ENCODE peak calls at places on chromosomes 12 and 14, in four cellular contexts. One of them, this sample, is unnamed.

GRCh38 chr12:95440401-95440800 is 33.6 kb upstream of the METAP2 start:
- DNase-seq in A549: no peak
- DNase-seq in foreskin keratinocyte: no peak
- DNase-seq in AG09309: no peak
- DNase-seq in this sample: no peak

GRCh38 chr12:122860052-122860853 is 25.0 kb downstream of the HIP1R start:
- DNase-seq in A549: peak; percentile 72
- DNase-seq in foreskin keratinocyte: no peak
- DNase-seq in AG09309: no peak
- DNase-seq in this sample: peak; percentile 60

GRCh38 chr12:49446571-49446970 is 79.3 kb downstream of the SPATS2 start:
- DNase-seq in A549: no peak
- DNase-seq in foreskin keratinocyte: no peak
- DNase-seq in AG09309: no peak
- DNase-seq in this sample: no peak

GRCh38 chr12:6570264-6570887 is 2.3 kb upstream of the NOP2 start:
- DNase-seq in A549: peak; percentile 80
- DNase-seq in foreskin keratinocyte: no peak
- DNase-seq in AG09309: no peak
- DNase-seq in this sample: peak; percentile 30

GRCh38 chr14:39005044-39005736 is 97.8 kb downstream of the SEC23A start:
- DNase-seq in A549: no peak
- DNase-seq in foreskin keratinocyte: no peak
- DNase-seq in AG09309: no peak
- DNase-seq in this sample: no peak

GRCh38 chr12:105100998-105101397 is 6.5 kb upstream of the WASHC4 start:
- DNase-seq in A549: no peak
- DNase-seq in foreskin keratinocyte: no peak
- DNase-seq in AG09309: no peak
- DNase-seq in this sample: no peak

GRCh38 chr14:65492277-65492676 is 79.7 kb downstream of the FUT8 start:
- DNase-seq in A549: no peak
- DNase-seq in foreskin keratinocyte: no peak
- DNase-seq in AG09309: no peak
- DNase-seq in this sample: no peak

GRCh38 chr14:93970589-93970966 is 5.8 kb downstream of the ASB2 start:
- DNase-seq in A549: peak; percentile 31
- DNase-seq in foreskin keratinocyte: no peak
- DNase-seq in AG09309: no peak
- DNase-seq in this sample: peak; percentile 38

GRCh38 chr12:94792690-94793089 is 142.3 kb upstream of the TMCC3 start:
- DNase-seq in A549: no peak
- DNase-seq in foreskin keratinocyte: no peak
- DNase-seq in AG09309: no peak
- DNase-seq in this sample: no peak

GRCh38 chr14:24816929-24817637 is 183.1 kb upstream of the GZMB start:
- DNase-seq in A549: no peak
- DNase-seq in foreskin keratinocyte: no peak
- DNase-seq in AG09309: no peak
- DNase-seq in this sample: no peak

GRCh38 chr12:19801941-19802340 is 362.6 kb downstream of the AEBP2 start:
- DNase-seq in A549: no peak
- DNase-seq in foreskin keratinocyte: no peak
- DNase-seq in AG09309: no peak
- DNase-seq in this sample: no peak

GRCh38 chr12:11724888-11725310 is 75.4 kb downstream of the ETV6 start:
- DNase-seq in A549: no peak
- DNase-seq in foreskin keratinocyte: no peak
- DNase-seq in AG09309: no peak
- DNase-seq in this sample: no peak

GRCh38 chr12:109120557-109120956 is 4.2 kb downstream of the ACACB start:
- DNase-seq in A549: no peak
- DNase-seq in foreskin keratinocyte: no peak
- DNase-seq in AG09309: no peak
- DNase-seq in this sample: no peak

GRCh38 chr12:94498073-94498472 is 38.4 kb upstream of the CEP83 start:
- DNase-seq in A549: no peak
- DNase-seq in foreskin keratinocyte: no peak
- DNase-seq in AG09309: no peak
- DNase-seq in this sample: no peak

GRCh38 chr12:80040075-80040738 is 59.1 kb upstream of the OTOGL start:
- DNase-seq in A549: no peak
- DNase-seq in foreskin keratinocyte: no peak
- DNase-seq in AG09309: peak; percentile 23
- DNase-seq in this sample: no peak

GRCh38 chr14:106269451-106270204 is 743.2 kb downstream of the TMEM121 start:
- DNase-seq in A549: no peak
- DNase-seq in foreskin keratinocyte: no peak
- DNase-seq in AG09309: no peak
- DNase-seq in this sample: no peak

GRCh38 chr12:77746108-77746507 is 84.6 kb upstream of the NAV3 start:
- DNase-seq in A549: no peak
- DNase-seq in foreskin keratinocyte: no peak
- DNase-seq in AG09309: no peak
- DNase-seq in this sample: no peak

GRCh38 chr12:52020539-52021336 is 14.0 kb downstream of the TAMALIN start:
- DNase-seq in A549: peak; percentile 75
- DNase-seq in foreskin keratinocyte: no peak
- DNase-seq in AG09309: no peak
- DNase-seq in this sample: peak; percentile 35

GRCh38 chr12:68977909-68978610 is 45.1 kb upstream of the CPM start:
- DNase-seq in A549: no peak
- DNase-seq in foreskin keratinocyte: no peak
- DNase-seq in AG09309: no peak
- DNase-seq in this sample: no peak

GRCh38 chr14:20986811-20987210 is 3.0 kb upstream of the METTL17 start:
- DNase-seq in A549: peak; percentile 83
- DNase-seq in foreskin keratinocyte: peak; percentile 96
- DNase-seq in AG09309: peak; percentile 88
- DNase-seq in this sample: peak; percentile 92

GRCh38 chr14:88551936-88552565 is 2.8 kb downstream of the PTPN21 start:
- DNase-seq in A549: no peak
- DNase-seq in foreskin keratinocyte: peak; percentile 36
- DNase-seq in AG09309: no peak
- DNase-seq in this sample: peak; percentile 21

GRCh38 chr12:20128926-20129325 is 239.4 kb upstream of the PDE3A start:
- DNase-seq in A549: no peak
- DNase-seq in foreskin keratinocyte: no peak
- DNase-seq in AG09309: peak; percentile 63
- DNase-seq in this sample: no peak

GRCh38 chr14:51573607-51574006 is 78.1 kb upstream of the FRMD6 start:
- DNase-seq in A549: no peak
- DNase-seq in foreskin keratinocyte: no peak
- DNase-seq in AG09309: no peak
- DNase-seq in this sample: no peak

GRCh38 chr12:105948331-105948730 is 190.4 kb downstream of the NUAK1 start:
- DNase-seq in A549: no peak
- DNase-seq in foreskin keratinocyte: no peak
- DNase-seq in AG09309: peak; percentile 31
- DNase-seq in this sample: no peak

GRCh38 chr14:75981826-75982723 is at the start of gene TGFB3:
- DNase-seq in A549: peak; percentile 70
- DNase-seq in foreskin keratinocyte: peak; percentile 76
- DNase-seq in AG09309: peak; percentile 86
- DNase-seq in this sample: peak; percentile 75

GRCh38 chr14:70642313-70643235 is 858 bp downstream of the TTC9 start:
- DNase-seq in A549: no peak
- DNase-seq in foreskin keratinocyte: no peak
- DNase-seq in AG09309: no peak
- DNase-seq in this sample: no peak

GRCh38 chr14:63045612-63046320 is 508 bp upstream of the KCNH5 start:
- DNase-seq in A549: peak; percentile 21
- DNase-seq in foreskin keratinocyte: peak; percentile 33
- DNase-seq in AG09309: no peak
- DNase-seq in this sample: peak; percentile 18

GRCh38 chr12:116537149-116537904 is 21.9 kb upstream of the MAP1LC3B2 start:
- DNase-seq in A549: no peak
- DNase-seq in foreskin keratinocyte: no peak
- DNase-seq in AG09309: no peak
- DNase-seq in this sample: no peak

DNA sequence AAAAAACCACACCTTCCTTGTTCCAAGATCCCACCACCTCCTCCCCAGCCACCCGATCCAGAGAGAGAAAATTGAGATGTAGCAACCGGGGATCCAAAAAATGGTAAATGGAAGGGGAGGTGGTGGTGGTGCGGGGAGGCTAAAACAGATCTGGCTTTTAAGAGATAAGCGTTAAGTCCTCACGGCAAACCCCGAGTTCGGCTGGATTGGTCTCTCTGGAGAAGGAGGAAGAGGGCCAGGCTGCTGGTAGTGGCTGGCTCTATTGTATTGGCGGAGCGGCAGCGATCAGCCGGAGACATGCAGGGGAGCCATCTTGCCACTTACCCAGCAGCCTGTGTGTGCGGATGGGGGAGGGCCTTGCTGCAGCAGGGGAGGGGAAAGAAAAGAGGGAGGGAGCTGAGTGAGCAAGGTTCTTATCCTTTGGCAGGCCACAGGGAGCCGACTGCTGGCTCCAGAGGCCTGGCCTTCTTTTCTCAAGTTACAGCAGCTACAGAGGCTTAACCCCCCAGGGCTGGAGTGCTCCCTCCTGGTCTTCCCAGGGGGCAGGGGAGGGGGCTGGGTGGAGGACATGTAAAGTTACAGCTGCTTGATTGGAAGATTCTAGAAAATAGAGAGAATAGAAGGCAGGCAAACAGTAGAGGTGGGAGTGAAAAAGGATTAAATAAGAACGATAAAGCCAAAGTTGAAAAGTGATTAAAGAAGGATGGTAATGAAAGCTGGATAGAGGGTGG is 14.1 kb upstream of the CDH24 start:
- DNase-seq in A549: peak; percentile 96
- DNase-seq in foreskin keratinocyte: peak; percentile 79
- DNase-seq in AG09309: peak; percentile 73
- DNase-seq in this sample: peak; percentile 91
- TF ChIP-seq CTCF in A549: no peak
- TF ChIP-seq CTCF in foreskin keratinocyte: peak; percentile 10
- TF ChIP-seq CTCF in AG09309: no peak
- TF ChIP-seq CTCF in this sample: no peak

GRCh38 chr12:54961190-54961589 is 23.4 kb downstream of the TESPA1 start:
- DNase-seq in A549: no peak
- DNase-seq in foreskin keratinocyte: no peak
- DNase-seq in AG09309: no peak
- DNase-seq in this sample: no peak

GRCh38 chr12:54956322-54956721 is 28.2 kb downstream of the TESPA1 start:
- DNase-seq in A549: no peak
- DNase-seq in foreskin keratinocyte: no peak
- DNase-seq in AG09309: no peak
- DNase-seq in this sample: no peak

GRCh38 chr12:54959291-54960018 is 25.1 kb downstream of the TESPA1 start:
- DNase-seq in A549: no peak
- DNase-seq in foreskin keratinocyte: peak; percentile 38
- DNase-seq in AG09309: no peak
- DNase-seq in this sample: no peak

GRCh38 chr12:54956818-54957641 is 27.5 kb downstream of the TESPA1 start:
- DNase-seq in A549: no peak
- DNase-seq in foreskin keratinocyte: no peak
- DNase-seq in AG09309: no peak
- DNase-seq in this sample: no peak

DNA sequence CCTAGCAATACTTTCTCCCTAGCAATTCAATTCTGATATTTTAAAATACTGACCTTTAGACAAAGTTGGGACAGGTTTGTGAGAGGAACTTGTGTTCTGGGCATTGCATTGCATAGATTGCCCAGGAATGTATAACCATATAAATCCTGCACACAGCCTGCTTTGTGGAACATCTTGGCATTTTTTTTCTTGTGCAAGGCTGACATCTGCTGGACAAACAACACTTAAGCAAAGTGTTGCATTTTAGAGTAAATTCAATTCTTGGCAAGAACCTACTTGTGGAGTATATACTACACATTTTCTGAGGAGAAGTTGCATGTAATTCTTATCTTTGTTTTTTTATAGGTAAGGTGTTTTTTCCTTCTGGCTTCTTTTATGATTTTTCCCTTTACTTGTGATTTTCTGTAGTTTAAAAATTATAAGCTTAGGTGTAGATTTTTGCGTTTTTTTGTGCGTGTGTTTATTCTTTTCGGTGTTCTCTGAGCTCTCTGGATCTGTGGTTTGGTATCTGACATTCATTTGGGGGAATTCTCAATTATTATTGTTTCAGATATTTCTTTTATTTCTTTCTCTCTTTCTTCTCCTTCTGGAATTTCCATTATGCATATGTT is 26.4 kb downstream of the TESPA1 start:
- DNase-seq in A549: peak; percentile 22
- DNase-seq in foreskin keratinocyte: peak; percentile 55
- DNase-seq in AG09309: peak; percentile 42
- DNase-seq in this sample: peak; percentile 29
- TF ChIP-seq CTCF in A549: peak; percentile 88
- TF ChIP-seq CTCF in foreskin keratinocyte: peak; percentile 86
- TF ChIP-seq CTCF in AG09309: peak; percentile 58
- TF ChIP-seq CTCF in this sample: peak; percentile 65

GRCh38 chr14:61889914-61890351 is 127.7 kb downstream of the SNAPC1 start:
- DNase-seq in A549: no peak
- DNase-seq in foreskin keratinocyte: no peak
- DNase-seq in AG09309: no peak
- DNase-seq in this sample: no peak
- TF ChIP-seq CTCF in A549: no peak
- TF ChIP-seq CTCF in foreskin keratinocyte: no peak
- TF ChIP-seq CTCF in AG09309: no peak
- TF ChIP-seq CTCF in this sample: no peak

GRCh38 chr12:113479578-113480335 is 8.1 kb upstream of the LHX5 start:
- DNase-seq in A549: no peak
- DNase-seq in foreskin keratinocyte: peak; percentile 21
- DNase-seq in AG09309: no peak
- DNase-seq in this sample: peak; percentile 63
- TF ChIP-seq CTCF in A549: no peak
- TF ChIP-seq CTCF in foreskin keratinocyte: no peak
- TF ChIP-seq CTCF in AG09309: no peak
- TF ChIP-seq CTCF in this sample: no peak

GRCh38 chr12:124741211-124741610 is 122.5 kb downstream of the SCARB1 start:
- DNase-seq in A549: no peak
- DNase-seq in foreskin keratinocyte: no peak
- DNase-seq in AG09309: no peak
- DNase-seq in this sample: no peak

GRCh38 chr12:124742702-124743101 is 121.0 kb downstream of the SCARB1 start:
- DNase-seq in A549: no peak
- DNase-seq in foreskin keratinocyte: no peak
- DNase-seq in AG09309: no peak
- DNase-seq in this sample: no peak

GRCh38 chr12:124740691-124741137 is 123.0 kb downstream of the SCARB1 start:
- DNase-seq in A549: no peak
- DNase-seq in foreskin keratinocyte: peak; percentile 60
- DNase-seq in AG09309: no peak
- DNase-seq in this sample: peak; percentile 49

GRCh38 chr12:124743479-124744272 is 120.0 kb downstream of the SCARB1 start:
- DNase-seq in A549: no peak
- DNase-seq in foreskin keratinocyte: no peak
- DNase-seq in AG09309: no peak
- DNase-seq in this sample: no peak

DNA sequence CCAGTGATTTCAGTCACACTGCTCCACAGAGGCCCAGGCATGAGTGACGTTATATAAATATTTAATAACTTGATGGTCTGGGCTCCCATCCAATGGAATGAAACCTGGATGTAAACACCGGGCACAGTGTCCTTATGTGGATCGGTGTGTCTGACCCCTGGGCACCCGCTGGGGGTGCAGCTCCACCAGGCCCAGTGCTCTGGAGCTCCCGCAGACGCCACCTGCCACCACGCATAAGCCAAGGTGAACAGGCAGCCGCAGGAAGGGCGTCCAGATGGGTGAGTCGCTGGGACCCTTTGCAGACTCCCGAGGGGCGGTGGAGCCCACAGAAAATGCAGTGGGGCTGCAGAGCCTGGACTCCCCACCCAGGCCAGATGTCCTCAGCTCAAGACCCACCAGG is 121.6 kb downstream of the SCARB1 start:
- DNase-seq in A549: no peak
- DNase-seq in foreskin keratinocyte: no peak
- DNase-seq in AG09309: no peak
- DNase-seq in this sample: no peak
- TF ChIP-seq CTCF in A549: no peak
- TF ChIP-seq CTCF in foreskin keratinocyte: no peak
- TF ChIP-seq CTCF in AG09309: no peak
- TF ChIP-seq CTCF in this sample: no peak

This sample was measured in RWPE1.